ENCODE peak calls at places on chromosomes 5 and 9, in nine cellular contexts. W is fibroblast of the aortic adventitia; S is immature natural killer cell; M is RPMI7951; F is stimulated activated CD4-positive, alpha-beta T cell treated with anti-CD3 and anti-CD28 coated beads, Interleukin-15, amount 100 ng/mL, for 24 hours; E is amniotic stem cell; J is ELF-1; C is kidney; D is cortex of kidney. A is an unnamed sample.

GRCh38 chr5:6902094-6902493 is 188.9 kb downstream of the TENT4A start:
- DNase-seq in W (no peak), S (no peak), M (no peak), F (no peak), E (no peak), J (no peak), C (no peak), D (no peak), A (no peak)

GRCh38 chr9:108156270-108156998 is 666.9 kb upstream of the KLF4 start:
- DNase-seq in W (peak), S (no peak), M (peak), F (no peak), E (no peak), J (no peak), C (no peak), D (no peak), A (no peak)

GRCh38 chr5:110335361-110336046 is 391.0 kb downstream of the TMEM232 start:
- DNase-seq in W (peak), S (no peak), M (peak), F (no peak), E (peak), J (no peak), C (no peak), D (no peak), A (no peak)

GRCh38 chr9:91816356-91816755 is 133.7 kb downstream of the ROR2 start:
- DNase-seq in W (no peak), S (no peak), M (no peak), F (no peak), E (no peak), J (no peak), C (no peak), D (no peak), A (no peak)

GRCh38 chr5:132461235-132461634 is 29.3 kb downstream of the IRF1 start:
- DNase-seq in W (no peak), S (no peak), M (no peak), F (no peak), E (no peak), J (no peak), C (no peak), D (no peak), A (no peak)

GRCh38 chr9:132842124-132843005 is 35.7 kb downstream of the AK8 start:
- DNase-seq in W (no peak), S (no peak), M (no peak), F (no peak), E (no peak), J (no peak), C (no peak), D (no peak), A (no peak)

GRCh38 chr5:45893309-45893708 is 197.1 kb upstream of the HCN1 start:
- DNase-seq in W (no peak), S (no peak), M (no peak), F (no peak), E (no peak), J (no peak), C (no peak), D (no peak), A (no peak)

GRCh38 chr9:115551396-115551795 is 433.4 kb upstream of the TNC start:
- DNase-seq in W (peak), S (no peak), M (peak), F (no peak), E (no peak), J (no peak), C (no peak), D (no peak), A (peak)

GRCh38 chr5:149325166-149325735 is 20.0 kb upstream of the GRPEL2 start:
- DNase-seq in W (peak), S (no peak), M (no peak), F (no peak), E (no peak), J (no peak), C (no peak), D (no peak), A (no peak)

GRCh38 chr5:148850836-148851235 is 24.4 kb downstream of the ADRB2 start:
- DNase-seq in W (no peak), S (no peak), M (no peak), F (no peak), E (no peak), J (no peak), C (no peak), D (no peak), A (no peak)

GRCh38 chr5:133251296-133252132 is 199.7 kb downstream of the HSPA4 start:
- DNase-seq in W (no peak), S (no peak), M (no peak), F (no peak), E (no peak), J (no peak), C (no peak), D (no peak), A (no peak)

GRCh38 chr9:118665226-118665919 is 703.9 kb downstream of the BRINP1 start:
- DNase-seq in W (no peak), S (no peak), M (no peak), F (no peak), E (no peak), J (no peak), C (no peak), D (no peak), A (no peak)

GRCh38 chr5:41346609-41347008 is 133.3 kb upstream of the C6 start:
- DNase-seq in W (peak), S (no peak), M (no peak), F (no peak), E (no peak), J (no peak), C (no peak), D (no peak), A (peak)

GRCh38 chr9:100351508-100351907 is 1.2 kb downstream of the TEX10 start:
- DNase-seq in W (no peak), S (no peak), M (no peak), F (no peak), E (no peak), J (no peak), C (no peak), D (no peak), A (no peak)

GRCh38 chr9:91486699-91487497 is 63.3 kb upstream of the NFIL3 start:
- DNase-seq in W (peak), S (no peak), M (no peak), F (no peak), E (peak), J (no peak), C (no peak), D (no peak), A (no peak)

GRCh38 chr9:37202091-37202490 is 81.7 kb downstream of the ZCCHC7 start:
- DNase-seq in W (no peak), S (no peak), M (no peak), F (no peak), E (no peak), J (no peak), C (no peak), D (no peak), A (no peak)

GRCh38 chr9:93116049-93116961 is 17.7 kb downstream of the NINJ1 start:
- DNase-seq in W (peak), S (no peak), M (peak), F (no peak), E (no peak), J (no peak), C (peak), D (no peak), A (peak)

GRCh38 chr5:149140197-149141002 is 893 bp upstream of the ABLIM3 start:
- DNase-seq in W (no peak), S (no peak), M (no peak), F (no peak), E (no peak), J (no peak), C (no peak), D (no peak), A (no peak)

GRCh38 chr9:81182421-81182820 is 506.9 kb downstream of the TLE1 start:
- DNase-seq in W (peak), S (no peak), M (peak), F (no peak), E (peak), J (peak), C (no peak), D (no peak), A (no peak)

GRCh38 chr5:56631719-56632118 is 183.6 kb upstream of the MAP3K1 start:
- DNase-seq in W (no peak), S (no peak), M (no peak), F (no peak), E (no peak), J (no peak), C (no peak), D (no peak), A (no peak)

GRCh38 chr5:33277061-33277460 is 163.7 kb upstream of the TARS1 start:
- DNase-seq in W (no peak), S (no peak), M (no peak), F (no peak), E (no peak), J (no peak), C (no peak), D (no peak), A (no peak)

GRCh38 chr9:124351672-124352468 is 63.4 kb downstream of the PSMB7 start:
- DNase-seq in W (no peak), S (no peak), M (no peak), F (no peak), E (no peak), J (no peak), C (peak), D (no peak), A (no peak)